ENCODE peak calls at places on chromosomes 6 and 20, in four cellular contexts. S is HepG2, Z is GM12878, N is H1. K is an unnamed sample.

GRCh38 chr6:19394051-19394450 is 443.1 kb upstream of the ID4 start:
- DNase-seq in S (no peak), Z (no peak), N (no peak), K (no peak)

GRCh38 chr20:10604865-10605440 is 68.8 kb downstream of the JAG1 start:
- DNase-seq in S (no peak), Z (no peak), N (no peak), K (no peak)

GRCh38 chr6:14533446-14533845 is 415.9 kb downstream of the CD83 start:
- DNase-seq in S (no peak), Z (no peak), N (no peak), K (no peak)

GRCh38 chr6:100343678-100344077 is 121.0 kb downstream of the SIM1 start:
- DNase-seq in S (no peak), Z (no peak), N (no peak), K (no peak)

GRCh38 chr6:39493174-39493573 is 170.7 kb upstream of the KCNK16 start:
- DNase-seq in S (no peak), Z (no peak), N (no peak), K (no peak)

GRCh38 chr6:121394151-121394550 is 41.3 kb upstream of the GJA1 start:
- DNase-seq in S (no peak), Z (no peak), N (no peak), K (no peak)

GRCh38 chr20:53899351-53900167 is 170.8 kb downstream of the BCAS1 start:
- DNase-seq in S (no peak), Z (peak; percentile 95), N (no peak), K (no peak)

GRCh38 chr6:72589096-72589495 is 32.8 kb upstream of the KCNQ5 start:
- DNase-seq in S (no peak), Z (no peak), N (no peak), K (no peak)

GRCh38 chr20:57835462-57836455 is 125.9 kb upstream of the PMEPA1 start:
- DNase-seq in S (no peak), Z (no peak), N (no peak), K (peak; percentile 11)

GRCh38 chr6:33947916-33948594 is 144.3 kb upstream of the MLN start:
- DNase-seq in S (no peak), Z (no peak), N (no peak), K (no peak)

GRCh38 chr6:96075826-96076225 is 60.1 kb downstream of the FUT9 start:
- DNase-seq in S (no peak), Z (no peak), N (no peak), K (no peak)

GRCh38 chr20:2330090-2330695 is 34.4 kb downstream of the TGM3 start:
- DNase-seq in S (no peak), Z (no peak), N (no peak), K (no peak)
- H3K4me3 ChIP-seq in S (no peak overlapping the region), Z (no peak overlapping the region), N (no peak overlapping the region), K (no peak overlapping the region)

DNA sequence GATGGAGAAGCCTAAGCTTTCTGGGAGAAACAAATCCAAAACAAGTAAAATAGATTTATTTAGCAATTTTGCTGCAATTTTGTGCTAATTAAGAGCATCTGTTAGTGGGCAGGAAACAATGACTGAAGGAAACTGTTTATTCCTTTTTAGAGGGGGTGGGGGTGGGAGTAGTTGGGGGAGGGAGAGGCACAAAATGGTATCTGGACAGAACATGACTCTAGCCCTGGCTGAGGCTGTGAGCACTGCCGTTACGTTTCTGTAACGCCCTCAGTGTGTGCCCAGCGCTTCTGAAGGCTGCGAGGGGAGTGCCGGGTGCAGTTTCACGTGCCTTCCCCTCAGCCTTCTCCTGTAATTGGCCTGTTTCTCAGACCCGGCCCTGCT is 28.8 kb downstream of the METTL24 start:
- DNase-seq in S (no peak), Z (no peak), N (no peak), K (no peak)
- H3K9ac ChIP-seq in S (peak overlapping the region; percentile 11), Z (no peak overlapping the region), N (no peak overlapping the region), K (no peak overlapping the region)

DNA sequence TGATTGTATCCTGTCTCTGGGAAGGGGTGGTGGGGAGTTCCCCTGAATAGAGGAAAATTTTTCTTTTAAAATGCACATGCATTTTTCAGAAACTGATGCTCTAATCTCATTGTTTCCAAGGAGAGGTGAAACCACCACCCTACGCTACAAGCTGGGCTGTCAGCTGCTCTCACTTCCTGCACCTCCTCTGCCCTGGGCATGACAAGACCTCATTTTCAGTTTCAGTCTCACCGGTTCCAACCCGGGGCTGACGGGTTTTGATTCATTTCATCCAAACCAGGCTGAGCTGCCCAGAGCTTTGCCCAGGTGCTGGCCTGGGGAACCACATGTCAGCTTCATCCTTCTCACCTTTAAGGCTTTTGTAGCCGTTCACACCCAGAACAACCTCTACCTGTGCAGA is 99.7 kb downstream of the EYA2 start:
- DNase-seq in S (no peak), Z (peak; percentile 69), N (no peak), K (no peak)
- TF ChIP-seq SUZ12 in S (no peak), Z (no peak), N (no peak), K (no peak)

DNA sequence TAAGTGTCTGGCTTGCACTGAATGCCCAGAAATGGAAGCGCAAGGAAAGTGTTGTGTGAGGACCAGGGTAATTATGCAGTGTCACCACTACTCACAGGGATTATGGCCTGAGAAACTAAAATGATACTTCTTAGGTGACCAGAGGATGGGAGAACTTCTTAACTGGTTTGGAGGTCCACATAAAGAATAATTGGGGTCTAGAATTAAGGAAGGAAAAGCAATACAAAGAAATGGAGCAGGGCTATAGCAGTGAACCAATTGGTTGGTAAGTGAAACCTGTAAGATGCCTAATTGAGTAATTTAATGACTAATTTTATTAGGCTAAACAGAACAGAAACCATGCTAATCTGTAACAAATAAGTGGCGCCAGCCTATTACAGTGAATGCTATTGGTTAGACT is 5.3 kb downstream of the TSPYL4 start:
- DNase-seq in S (no peak), Z (no peak), N (no peak), K (no peak)
- H3K4me3 ChIP-seq in S (no peak overlapping the region), Z (no peak overlapping the region), N (no peak overlapping the region), K (no peak overlapping the region)

GRCh38 chr6:31114540-31114876 is at the start of gene PSORS1C1:
- DNase-seq in S (peak; percentile 49), Z (no peak), N (no peak), K (no peak)
- H3K9ac ChIP-seq in S (no peak within 1 kb of the TSS), Z (no peak within 1 kb of the TSS), N (no peak within 1 kb of the TSS), K (peak within 1 kb of the TSS; percentile 36)

DNA sequence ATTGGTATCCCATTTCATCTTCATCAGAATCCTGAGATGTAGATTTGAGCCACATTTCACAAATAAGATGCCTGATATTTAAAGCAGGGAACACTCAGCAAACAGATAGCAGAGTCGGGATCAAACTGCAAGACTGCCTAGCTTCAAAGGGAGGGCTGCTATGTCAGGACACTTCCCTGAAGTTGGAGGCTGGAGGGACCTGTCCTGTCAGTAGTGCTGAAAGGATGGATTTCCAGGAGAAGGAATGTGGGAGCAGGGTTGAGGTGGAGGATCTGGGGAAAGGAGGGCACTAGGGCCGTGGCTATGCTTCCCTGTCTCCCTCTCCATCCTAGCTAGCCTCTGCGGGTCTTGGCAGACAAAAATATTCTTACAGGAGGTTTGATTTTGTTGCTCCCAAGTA is 32.2 kb downstream of the COX4I2 start:
- DNase-seq in S (no peak), Z (no peak), N (no peak), K (no peak)
- TF ChIP-seq SUZ12 in S (no peak), Z (no peak), N (no peak), K (no peak)

GRCh38 chr6:162070639-162071038 is 656.9 kb downstream of the PRKN start:
- DNase-seq in S (no peak), Z (no peak), N (no peak), K (no peak)
- H3K4me3 ChIP-seq in S (no peak overlapping the region), Z (no peak overlapping the region), N (no peak overlapping the region), K (no peak overlapping the region)

GRCh38 chr20:56629464-56630085 is 469 bp downstream of the TFAP2C start:
- DNase-seq in S (no peak), Z (no peak), N (no peak), K (no peak)
- H3K9ac ChIP-seq in S (no peak overlapping the region), Z (no peak overlapping the region), N (peak overlapping the region; percentile 45), K (peak overlapping the region; percentile 98)

K was measured in NT2/D1.